ENCODE peak calls at places on chromosomes 13 and 19, in five cellular contexts. X is colonic mucosa, J is uterus, E is OCI-LY7, U is heart left ventricle. Y is an unnamed sample. For H3K9me3, the result is how much of the 10 kb centered on the place peaks cover.

GRCh38 chr13:60335531-60335930 is 61.5 kb upstream of the TDRD3 start:
- DNase-seq in X (no peak), U (no peak), J (no peak), E (peak), Y (no peak)

GRCh38 chr13:91184244-91184926 is 163.1 kb upstream of the MIR17HG start:
- DNase-seq in X (no peak), U (no peak), E (no peak), J (no peak), Y (no peak)

GRCh38 chr19:3801412-3802096 is 15.4 kb upstream of the MATK start:
- DNase-seq in U (peak), E (no peak), X (peak), J (no peak), Y (no peak)

GRCh38 chr19:7700128-7700470 is 1.8 kb downstream of the FCER2 start:
- DNase-seq in X (no peak), J (no peak), U (no peak), E (no peak), Y (no peak)

GRCh38 chr19:11814707-11815050 is 606 bp downstream of the ZNF440 start:
- DNase-seq in X (peak), J (no peak), U (no peak), E (no peak), Y (no peak)

GRCh38 chr19:35154535-35155406 is at the start of gene FXYD5:
- DNase-seq in J (peak), U (peak), X (peak), E (peak), Y (peak)

GRCh38 chr19:10898633-10899032 is 27.3 kb downstream of the CARM1 start:
- DNase-seq in X (no peak), U (no peak), E (no peak), J (no peak), Y (no peak)

GRCh38 chr13:43805681-43806128 is 18.9 kb upstream of the ENOX1 start:
- DNase-seq in E (no peak), X (no peak), J (no peak), U (no peak), Y (no peak)

GRCh38 chr13:99027260-99027659 is 49.4 kb upstream of the DOCK9 start:
- DNase-seq in U (no peak), J (no peak), E (no peak), X (no peak), Y (no peak)

GRCh38 chr19:50607874-50608785 is 31.6 kb downstream of the SYT3 start:
- DNase-seq in J (peak), X (peak), E (peak), U (peak), Y (peak)

GRCh38 chr13:32086366-32086765 is 54.8 kb downstream of the FRY start:
- DNase-seq in U (no peak), X (no peak), E (no peak), J (peak), Y (no peak)

GRCh38 chr13:50127726-50128291 is 112.6 kb downstream of the KCNRG start:
- DNase-seq in J (no peak), U (peak), E (no peak), X (peak), Y (peak)

GRCh38 chr19:43799502-43800142 is 2.6 kb downstream of the LYPD5 start:
- DNase-seq in X (peak), J (no peak), U (no peak), E (no peak), Y (no peak)

GRCh38 chr13:33185853-33186252 is 99.7 kb downstream of the STARD13 start:
- DNase-seq in J (no peak), E (no peak), U (no peak), X (no peak), Y (no peak)

GRCh38 chr13:33191425-33192221 is 93.9 kb downstream of the STARD13 start:
- DNase-seq in X (no peak), J (no peak), U (no peak), E (no peak), Y (no peak)

GRCh38 chr13:33186851-33187250 is 98.7 kb downstream of the STARD13 start:
- DNase-seq in E (no peak), J (no peak), X (no peak), U (no peak), Y (no peak)

GRCh38 chr13:33188093-33188882 is 97.3 kb downstream of the STARD13 start:
- DNase-seq in J (no peak), E (no peak), U (no peak), X (no peak), Y (no peak)

DNA sequence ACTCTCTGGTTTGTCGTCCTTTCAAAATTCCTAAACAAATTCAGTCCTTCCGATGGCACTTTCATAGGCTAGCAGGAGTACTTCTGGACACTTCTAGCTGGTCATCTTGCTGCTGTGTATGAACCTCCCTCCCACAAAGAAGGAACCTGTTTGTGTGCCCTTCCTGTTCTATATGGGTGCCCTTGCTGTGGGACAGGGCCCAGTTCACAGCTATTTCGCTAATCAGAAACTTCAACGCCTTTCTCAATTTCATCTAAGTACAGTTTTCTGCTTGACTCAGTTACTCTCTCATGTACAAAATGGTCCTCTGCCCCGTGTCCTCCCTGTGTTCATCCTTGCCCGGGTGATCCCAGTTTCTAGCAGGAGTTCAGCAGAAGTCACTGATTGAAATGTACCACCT is 96.1 kb downstream of the STARD13 start:
- DNase-seq in X (no peak), J (no peak), E (no peak), U (no peak), Y (no peak)
- H3K27ac ChIP-seq in X (no peak), J (peak), E (no peak), U (peak), Y (no peak)

GRCh38 chr19:55171440-55171839 is 5.0 kb upstream of the DNAAF3 start:
- DNase-seq in X (no peak), J (no peak), E (no peak), U (no peak), Y (no peak)

GRCh38 chr19:55172741-55173140 is 6.3 kb upstream of the DNAAF3 start:
- DNase-seq in U (no peak), J (no peak), X (no peak), E (no peak), Y (no peak)

GRCh38 chr19:55174425-55175116 is 5.5 kb downstream of the SYT5 start:
- DNase-seq in E (no peak), U (no peak), J (no peak), X (no peak), Y (no peak)

GRCh38 chr19:55173717-55174409 is 6.2 kb downstream of the SYT5 start:
- DNase-seq in X (peak), J (peak), U (no peak), E (peak), Y (peak)

GRCh38 chr19:55173186-55173716 is 6.8 kb upstream of the DNAAF3 start:
- DNase-seq in U (no peak), J (no peak), X (no peak), E (no peak), Y (no peak)
- H3K4me3 ChIP-seq in U (peak), J (no peak), X (peak), E (peak), Y (peak)

DNA sequence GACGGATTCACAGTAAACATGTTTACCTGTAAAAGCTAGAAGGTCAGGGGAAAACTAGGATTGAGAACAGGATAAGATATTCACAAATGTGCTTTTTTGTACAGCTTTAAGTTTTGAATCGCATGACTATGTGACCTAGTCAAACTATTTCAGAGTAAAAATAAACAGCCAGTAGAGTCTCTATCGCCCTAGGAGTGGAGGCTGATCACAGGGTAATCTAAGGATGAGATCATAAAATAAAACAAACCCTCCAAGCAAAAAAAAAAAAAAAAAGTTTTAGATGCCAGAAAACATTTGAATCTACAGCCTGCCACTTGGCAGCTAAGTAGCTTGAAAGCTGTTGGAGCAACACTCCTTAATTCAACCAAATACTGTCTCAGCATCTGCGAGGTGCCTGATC is 26.8 kb downstream of the ZNF350 start:
- DNase-seq in U (no peak), E (no peak), J (no peak), X (no peak), Y (no peak)
- H3K9me3 ChIP-seq in U (under half), E (under half), J (under half), X (under half), Y (under half)

DNA sequence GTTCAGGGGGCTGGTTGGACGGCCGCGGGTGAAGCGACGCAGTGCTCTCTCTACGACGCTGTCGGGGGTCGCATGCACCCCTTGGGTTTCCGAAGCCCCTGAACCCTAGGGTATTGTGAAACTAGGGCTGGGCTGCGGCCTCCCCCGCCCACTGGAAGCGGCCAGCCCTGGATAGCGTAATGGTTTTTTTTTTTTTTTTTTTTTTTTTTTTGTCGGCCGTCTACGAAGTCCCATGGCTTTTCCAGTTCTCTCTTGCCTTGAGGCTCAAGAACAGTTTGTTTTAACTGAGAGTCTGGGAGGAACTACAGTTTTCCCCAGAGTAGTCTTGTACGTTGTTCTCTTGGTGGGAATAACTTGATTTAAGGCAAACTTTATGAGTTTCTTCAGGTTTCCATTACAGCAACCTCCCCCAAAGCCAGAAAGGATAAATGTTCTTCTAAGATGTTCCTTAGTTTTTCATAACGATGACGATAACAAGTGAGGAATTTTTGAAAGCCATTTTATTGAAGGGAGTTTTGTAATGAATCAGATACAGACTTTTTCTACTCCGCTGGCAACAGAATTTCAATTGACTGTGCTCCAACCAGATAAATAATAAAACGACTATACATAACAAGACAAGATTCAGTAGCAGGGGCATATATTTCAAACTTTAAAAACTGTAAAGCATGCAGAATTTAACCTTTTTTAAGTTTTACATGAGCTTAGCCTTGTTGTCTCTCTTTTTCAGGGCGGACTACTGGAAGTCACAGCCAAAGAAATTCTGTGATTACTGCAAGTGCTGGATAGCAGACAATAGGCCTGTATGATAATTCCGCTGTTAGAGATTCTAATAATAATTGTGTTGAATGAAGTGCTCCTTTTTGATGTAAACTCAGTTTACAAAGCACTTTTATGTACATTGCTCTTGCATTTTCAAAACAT is 867 bp downstream of the WBP4 start:
- DNase-seq in U (no peak), J (no peak), X (no peak), E (no peak), Y (no peak)
- H3K27ac ChIP-seq in U (peak), J (peak), X (peak), E (peak), Y (peak)

GRCh38 chr19:29546583-29547190 is 20.9 kb downstream of the VSTM2B start:
- DNase-seq in U (peak), J (peak), E (no peak), X (no peak), Y (no peak)
- H3K4me3 ChIP-seq in U (no peak), J (no peak), E (no peak), X (no peak), Y (no peak)